ENCODE peak calls at places on chromosomes 5 and 9, in six cellular contexts. One of them, this sample, is unnamed.

GRCh38 chr5:1470762-1471211 is 25.5 kb upstream of the SLC6A3 start:
- DNase-seq in SK-N-SH: no peak
- DNase-seq in pancreas: peak
- DNase-seq in IMR-90: no peak
- DNase-seq in mesenchymal stem cell: no peak
- DNase-seq in stimulated activated CD4-positive, alpha-beta T cell treated with anti-CD3 and anti-CD28 coated beads, Interleukin-4, amount 100 ng/mL, for 24 hours: no peak
- DNase-seq in this sample: peak

GRCh38 chr5:16916262-16916878 is 19.7 kb downstream of the MYO10 start:
- DNase-seq in pancreas: no peak
- DNase-seq in IMR-90: peak
- DNase-seq in SK-N-SH: no peak
- DNase-seq in stimulated activated CD4-positive, alpha-beta T cell treated with anti-CD3 and anti-CD28 coated beads, Interleukin-4, amount 100 ng/mL, for 24 hours: no peak
- DNase-seq in mesenchymal stem cell: peak
- DNase-seq in this sample: no peak

GRCh38 chr5:30069441-30070263 is 1123.8 kb upstream of the CDH6 start:
- DNase-seq in stimulated activated CD4-positive, alpha-beta T cell treated with anti-CD3 and anti-CD28 coated beads, Interleukin-4, amount 100 ng/mL, for 24 hours: no peak
- DNase-seq in SK-N-SH: no peak
- DNase-seq in mesenchymal stem cell: no peak
- DNase-seq in IMR-90: no peak
- DNase-seq in pancreas: peak
- DNase-seq in this sample: peak

GRCh38 chr5:132457371-132458225 is 33.0 kb downstream of the IRF1 start:
- DNase-seq in SK-N-SH: no peak
- DNase-seq in pancreas: no peak
- DNase-seq in stimulated activated CD4-positive, alpha-beta T cell treated with anti-CD3 and anti-CD28 coated beads, Interleukin-4, amount 100 ng/mL, for 24 hours: no peak
- DNase-seq in IMR-90: peak
- DNase-seq in mesenchymal stem cell: peak
- DNase-seq in this sample: peak

GRCh38 chr9:134957165-134957944 is 39.6 kb upstream of the FCN1 start:
- DNase-seq in IMR-90: no peak
- DNase-seq in stimulated activated CD4-positive, alpha-beta T cell treated with anti-CD3 and anti-CD28 coated beads, Interleukin-4, amount 100 ng/mL, for 24 hours: no peak
- DNase-seq in SK-N-SH: no peak
- DNase-seq in mesenchymal stem cell: no peak
- DNase-seq in pancreas: no peak
- DNase-seq in this sample: no peak

GRCh38 chr9:128903871-128904371 is 16.9 kb upstream of the PHYHD1 start:
- DNase-seq in mesenchymal stem cell: peak
- DNase-seq in IMR-90: peak
- DNase-seq in stimulated activated CD4-positive, alpha-beta T cell treated with anti-CD3 and anti-CD28 coated beads, Interleukin-4, amount 100 ng/mL, for 24 hours: peak
- DNase-seq in SK-N-SH: no peak
- DNase-seq in pancreas: no peak
- DNase-seq in this sample: no peak

GRCh38 chr5:160539431-160539830 is 117.8 kb downstream of the PTTG1 start:
- DNase-seq in pancreas: no peak
- DNase-seq in SK-N-SH: no peak
- DNase-seq in stimulated activated CD4-positive, alpha-beta T cell treated with anti-CD3 and anti-CD28 coated beads, Interleukin-4, amount 100 ng/mL, for 24 hours: peak
- DNase-seq in IMR-90: no peak
- DNase-seq in mesenchymal stem cell: no peak
- DNase-seq in this sample: no peak

GRCh38 chr9:37555786-37556185 is 20.4 kb downstream of the FBXO10 start:
- DNase-seq in mesenchymal stem cell: no peak
- DNase-seq in pancreas: no peak
- DNase-seq in IMR-90: peak
- DNase-seq in stimulated activated CD4-positive, alpha-beta T cell treated with anti-CD3 and anti-CD28 coated beads, Interleukin-4, amount 100 ng/mL, for 24 hours: no peak
- DNase-seq in SK-N-SH: no peak
- DNase-seq in this sample: no peak

GRCh38 chr5:74360535-74361210 is 279.9 kb downstream of the ENC1 start:
- DNase-seq in SK-N-SH: no peak
- DNase-seq in IMR-90: no peak
- DNase-seq in mesenchymal stem cell: no peak
- DNase-seq in stimulated activated CD4-positive, alpha-beta T cell treated with anti-CD3 and anti-CD28 coated beads, Interleukin-4, amount 100 ng/mL, for 24 hours: no peak
- DNase-seq in pancreas: no peak
- DNase-seq in this sample: no peak

GRCh38 chr5:88660326-88660946 is 222.5 kb downstream of the MEF2C start:
- DNase-seq in IMR-90: peak
- DNase-seq in stimulated activated CD4-positive, alpha-beta T cell treated with anti-CD3 and anti-CD28 coated beads, Interleukin-4, amount 100 ng/mL, for 24 hours: no peak
- DNase-seq in SK-N-SH: no peak
- DNase-seq in mesenchymal stem cell: peak
- DNase-seq in pancreas: peak
- DNase-seq in this sample: no peak

GRCh38 chr5:169917425-169917824 is 62.9 kb downstream of the INSYN2B start:
- DNase-seq in stimulated activated CD4-positive, alpha-beta T cell treated with anti-CD3 and anti-CD28 coated beads, Interleukin-4, amount 100 ng/mL, for 24 hours: no peak
- DNase-seq in SK-N-SH: no peak
- DNase-seq in IMR-90: no peak
- DNase-seq in pancreas: no peak
- DNase-seq in mesenchymal stem cell: peak
- DNase-seq in this sample: no peak

GRCh38 chr5:179355976-179356968 is 11.0 kb upstream of the ADAMTS2 start:
- DNase-seq in pancreas: no peak
- DNase-seq in stimulated activated CD4-positive, alpha-beta T cell treated with anti-CD3 and anti-CD28 coated beads, Interleukin-4, amount 100 ng/mL, for 24 hours: no peak
- DNase-seq in IMR-90: peak
- DNase-seq in mesenchymal stem cell: peak
- DNase-seq in SK-N-SH: no peak
- DNase-seq in this sample: no peak

GRCh38 chr9:34546834-34547827 is 24.3 kb upstream of the ENHO start:
- DNase-seq in pancreas: peak
- DNase-seq in mesenchymal stem cell: peak
- DNase-seq in SK-N-SH: peak
- DNase-seq in stimulated activated CD4-positive, alpha-beta T cell treated with anti-CD3 and anti-CD28 coated beads, Interleukin-4, amount 100 ng/mL, for 24 hours: peak
- DNase-seq in IMR-90: peak
- DNase-seq in this sample: no peak

GRCh38 chr9:22654833-22655232 is 208.2 kb downstream of the DMRTA1 start:
- DNase-seq in IMR-90: no peak
- DNase-seq in mesenchymal stem cell: no peak
- DNase-seq in pancreas: no peak
- DNase-seq in stimulated activated CD4-positive, alpha-beta T cell treated with anti-CD3 and anti-CD28 coated beads, Interleukin-4, amount 100 ng/mL, for 24 hours: no peak
- DNase-seq in SK-N-SH: no peak
- DNase-seq in this sample: no peak

GRCh38 chr5:55868846-55869245 is 17.7 kb downstream of the IL31RA start:
- DNase-seq in stimulated activated CD4-positive, alpha-beta T cell treated with anti-CD3 and anti-CD28 coated beads, Interleukin-4, amount 100 ng/mL, for 24 hours: peak
- DNase-seq in IMR-90: peak
- DNase-seq in mesenchymal stem cell: peak
- DNase-seq in pancreas: no peak
- DNase-seq in SK-N-SH: no peak
- DNase-seq in this sample: peak

GRCh38 chr5:176877793-176878331 is 21.3 kb downstream of the HK3 start:
- DNase-seq in stimulated activated CD4-positive, alpha-beta T cell treated with anti-CD3 and anti-CD28 coated beads, Interleukin-4, amount 100 ng/mL, for 24 hours: no peak
- DNase-seq in IMR-90: no peak
- DNase-seq in pancreas: peak
- DNase-seq in mesenchymal stem cell: no peak
- DNase-seq in SK-N-SH: no peak
- DNase-seq in this sample: peak

GRCh38 chr5:15105799-15106393 is 234.3 kb upstream of the ANKH start:
- DNase-seq in pancreas: no peak
- DNase-seq in mesenchymal stem cell: peak
- DNase-seq in stimulated activated CD4-positive, alpha-beta T cell treated with anti-CD3 and anti-CD28 coated beads, Interleukin-4, amount 100 ng/mL, for 24 hours: peak
- DNase-seq in IMR-90: peak
- DNase-seq in SK-N-SH: peak
- DNase-seq in this sample: no peak

This sample was measured in left lung.